ENCODE peak calls at places on chromosomes 4 and X, in five cellular contexts. U is heart right ventricle; J is naive thymus-derived CD4-positive, alpha-beta T cell; Q is cardiac muscle cell; G is breast epithelium. X is an unnamed sample.
A peak's percentile ranks its signal among the peaks of the same experiment; 100 is the strongest.

GRCh38 chrX:72041901-72042859 is 89.5 kb downstream of the RTL5 start:
- DNase-seq in U (no peak), G (no peak), Q (peak; percentile 14), J (no peak), X (no peak)

GRCh38 chr4:8707045-8707781 is 114.6 kb downstream of the CPZ start:
- DNase-seq in U (no peak), J (no peak), G (no peak), Q (no peak), X (no peak)

GRCh38 chrX:125004799-125005198 is 314.9 kb upstream of the TEX13C start:
- DNase-seq in Q (no peak), J (no peak), G (no peak), U (no peak), X (no peak)

GRCh38 chrX:135489542-135489941 is 30.9 kb upstream of the INTS6L start:
- DNase-seq in J (no peak), Q (no peak), G (no peak), U (no peak), X (no peak)

GRCh38 chr4:74535471-74535870 is 90.5 kb downstream of the AREG start:
- DNase-seq in U (no peak), G (no peak), Q (no peak), J (no peak), X (no peak)

GRCh38 chr4:130288576-130288975 is 1192.6 kb downstream of the C4orf33 start:
- DNase-seq in G (no peak), Q (no peak), U (no peak), J (no peak), X (no peak)

GRCh38 chr4:94457692-94458106 is 6.0 kb downstream of the PDLIM5 start:
- DNase-seq in U (peak; percentile 63), J (no peak), Q (peak; percentile 62), G (no peak), X (no peak)

GRCh38 chr4:91113130-91113706 is 986.0 kb downstream of the CCSER1 start:
- DNase-seq in J (no peak), G (no peak), U (no peak), Q (peak; percentile 61), X (no peak)

GRCh38 chr4:91936301-91936700 is 367.5 kb upstream of the GRID2 start:
- DNase-seq in J (no peak), U (no peak), G (no peak), Q (peak; percentile 87), X (no peak)

GRCh38 chrX:115452256-115452655 is 108.7 kb upstream of the PLS3 start:
- DNase-seq in Q (no peak), G (no peak), J (no peak), U (no peak), X (no peak)

GRCh38 chr4:158121203-158121586 is 51.6 kb downstream of the GASK1B start:
- DNase-seq in J (no peak), U (peak; percentile 36), Q (peak; percentile 99), G (peak; percentile 19), X (peak; percentile 66)

GRCh38 chr4:153318696-153319320 is 25.7 kb upstream of the MND1 start:
- DNase-seq in Q (peak; percentile 72), J (peak; percentile 45), G (no peak), U (peak; percentile 36), X (no peak)

GRCh38 chrX:39766085-39766726 is 331.6 kb downstream of the BCOR start:
- DNase-seq in G (no peak), J (peak; percentile 70), Q (no peak), U (no peak), X (no peak)

GRCh38 chr4:1212546-1213335 is 36.2 kb downstream of the CTBP1 start:
- DNase-seq in U (no peak), Q (no peak), J (no peak), G (no peak), X (no peak)

GRCh38 chr4:178296669-178297068 is 854.4 kb upstream of the AGA start:
- DNase-seq in Q (no peak), G (no peak), J (no peak), U (no peak), X (no peak)

GRCh38 chrX:18674417-18674787 is 2.5 kb upstream of the RS1 start:
- DNase-seq in Q (no peak), G (no peak), J (no peak), U (peak; percentile 7), X (peak; percentile 61)

GRCh38 chr4:159175989-159176375 is 73.1 kb downstream of the RAPGEF2 start:
- DNase-seq in G (no peak), U (no peak), Q (no peak), J (no peak), X (no peak)
- H3K4me3 ChIP-seq in G (no peak overlapping the region), U (no peak overlapping the region), Q (no peak overlapping the region), J (no peak overlapping the region), X (no peak overlapping the region)

GRCh38 chr4:30917946-30918345 is 197.8 kb downstream of the PCDH7 start:
- DNase-seq in J (no peak), G (no peak), U (no peak), Q (no peak), X (no peak)
- H3K4me3 ChIP-seq in J (no peak overlapping the region), G (no peak overlapping the region), U (no peak overlapping the region), Q (no peak overlapping the region), X (no peak overlapping the region)

DNA sequence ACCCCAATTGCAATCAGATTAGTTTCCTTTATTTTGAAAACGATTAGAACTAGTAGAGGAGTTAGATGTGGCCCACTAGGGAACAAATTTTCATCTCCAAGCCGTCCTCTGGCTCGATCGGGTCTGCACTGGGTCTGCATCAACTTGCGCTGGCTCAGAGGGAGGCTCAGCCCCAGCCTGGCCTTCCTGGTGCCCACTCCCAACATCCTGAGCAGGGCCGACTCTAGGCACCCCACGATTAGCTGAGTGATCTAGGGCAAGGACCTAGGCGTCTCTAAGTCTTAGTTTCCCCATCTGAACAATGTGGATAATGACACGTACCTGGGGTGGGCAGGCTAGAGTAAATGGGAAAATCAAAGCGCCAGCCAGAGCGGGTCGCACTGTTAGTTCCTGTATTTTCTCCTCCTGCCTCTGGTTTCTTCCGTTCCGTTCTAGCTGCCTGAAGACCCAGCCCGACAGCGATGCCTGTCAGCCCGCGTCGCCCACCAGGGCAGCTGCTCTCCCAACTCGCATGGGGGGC is 7.7 kb upstream of the HAND2 start:
- DNase-seq in J (no peak), G (no peak), U (no peak), Q (no peak), X (no peak)
- H3K4me3 ChIP-seq in J (no peak overlapping the region), G (peak overlapping the region; percentile 50), U (peak overlapping the region; percentile 30), Q (peak overlapping the region; percentile 16), X (peak overlapping the region; percentile 30)

GRCh38 chrX:15849555-15849954 is 5.1 kb downstream of the AP1S2 start:
- DNase-seq in Q (peak; percentile 17), G (no peak), J (no peak), U (no peak), X (no peak)
- H3K4me3 ChIP-seq in Q (no peak overlapping the region), G (no peak overlapping the region), J (no peak overlapping the region), U (no peak overlapping the region), X (no peak overlapping the region)

DNA sequence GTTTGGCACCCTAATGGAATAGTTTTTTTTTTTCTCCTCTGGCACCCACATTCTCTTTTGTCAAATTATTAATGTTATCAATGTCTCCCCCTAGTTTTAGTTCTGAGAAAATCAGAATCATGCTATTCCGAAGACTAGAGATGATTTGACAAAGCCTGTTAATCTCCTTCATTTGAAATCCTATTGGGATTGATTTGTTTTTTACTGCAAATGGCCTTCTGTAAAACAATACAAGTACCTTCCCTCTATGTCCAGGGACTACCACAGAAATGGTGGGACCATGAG is 57.4 kb downstream of the UGT2B10 start:
- DNase-seq in G (no peak), J (no peak), Q (no peak), U (no peak), X (no peak)
- H3K4me3 ChIP-seq in G (no peak overlapping the region), J (no peak overlapping the region), Q (no peak overlapping the region), U (no peak overlapping the region), X (no peak overlapping the region)

DNA sequence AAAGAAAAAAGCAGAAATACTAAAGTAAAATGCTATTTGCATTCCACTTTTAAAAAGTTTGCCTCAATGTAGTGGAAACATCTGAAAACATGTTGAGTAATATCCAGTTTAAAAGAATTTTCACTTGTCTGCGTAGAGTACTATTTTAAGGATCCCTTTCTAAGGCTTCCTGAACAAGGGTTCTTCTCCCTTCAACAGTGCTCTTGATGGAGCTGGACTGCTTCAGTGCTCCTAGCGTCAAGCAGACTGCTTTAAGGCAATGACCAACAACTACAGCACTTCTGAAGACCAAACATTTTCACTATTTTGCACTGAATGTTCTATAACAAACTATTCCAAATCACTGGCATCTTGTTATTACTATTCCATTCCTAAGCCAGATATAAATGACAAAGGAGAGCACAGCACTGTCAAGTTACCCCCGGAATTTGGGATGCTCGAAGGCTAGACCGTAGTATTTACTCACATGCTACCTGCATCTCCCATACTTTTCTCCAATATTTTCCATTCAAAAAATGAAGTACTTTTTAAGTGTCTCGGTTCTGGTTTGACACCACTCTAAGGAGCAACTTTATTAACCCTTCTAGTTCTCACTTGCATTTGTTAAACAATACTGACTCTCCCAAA is 36.1 kb downstream of the TMEM165 start:
- DNase-seq in J (no peak), G (no peak), U (no peak), Q (no peak), X (no peak)
- H3K4me3 ChIP-seq in J (no peak overlapping the region), G (no peak overlapping the region), U (no peak overlapping the region), Q (no peak overlapping the region), X (no peak overlapping the region)

GRCh38 chr4:20433101-20433705 is 181.5 kb downstream of the SLIT2 start:
- DNase-seq in J (no peak), G (no peak), U (no peak), Q (no peak), X (no peak)

GRCh38 chr4:20431422-20432014 is 179.8 kb downstream of the SLIT2 start:
- DNase-seq in U (no peak), Q (peak; percentile 70), J (no peak), G (no peak), X (no peak)

GRCh38 chr4:20430555-20430954 is 178.8 kb downstream of the SLIT2 start:
- DNase-seq in U (no peak), J (no peak), G (no peak), Q (peak; percentile 36), X (no peak)

GRCh38 chr4:20428410-20429160 is 176.9 kb downstream of the SLIT2 start:
- DNase-seq in G (no peak), Q (peak; percentile 47), J (no peak), U (no peak), X (no peak)

DNA sequence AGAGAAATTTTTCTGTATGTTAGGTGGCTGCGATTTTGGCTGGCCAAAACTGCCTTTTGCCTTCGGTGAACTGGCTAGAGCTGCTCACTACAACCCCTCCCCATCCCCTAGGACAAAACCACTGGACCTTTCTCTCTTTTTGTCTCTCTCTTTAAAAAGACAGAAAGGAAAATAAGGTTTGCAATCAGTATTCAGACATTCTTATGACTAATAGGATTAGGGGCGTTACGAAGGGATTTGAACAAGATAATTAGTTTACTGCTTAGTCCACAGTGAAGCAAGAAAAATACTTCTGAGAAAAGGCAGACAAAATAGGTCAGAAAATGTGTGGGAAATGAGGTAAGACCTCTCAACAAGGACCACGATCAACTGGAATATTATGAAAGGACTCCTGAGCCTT is 180.4 kb downstream of the SLIT2 start:
- DNase-seq in J (no peak), U (no peak), Q (peak; percentile 64), G (no peak), X (no peak)
- H3K4me3 ChIP-seq in J (no peak overlapping the region), U (no peak overlapping the region), Q (no peak overlapping the region), G (peak overlapping the region; percentile 17), X (no peak overlapping the region)